ENCODE peak calls at places on chromosomes 6 and 20, in seven cellular contexts. Z is neuronal stem cell; W is effector CD4-positive, alpha-beta T cell; B is SK-N-SH; K is RPMI7951; D is BE2C; C is AG04449. O is an unnamed sample.

GRCh38 chr6:31734703-31735500 is 1.4 kb downstream of the CLIC1 start:
- DNase-seq in C (no peak), D (peak; percentile 38), K (peak; percentile 80), W (peak; percentile 52), Z (peak; percentile 57), B (no peak), O (no peak)

GRCh38 chr6:2857580-2858337 is 16.1 kb upstream of the SERPINB1 start:
- DNase-seq in Z (no peak), C (no peak), W (peak; percentile 66), K (peak; percentile 85), B (peak; percentile 70), D (peak; percentile 39), O (no peak)

GRCh38 chr6:166939276-166939816 is 17.0 kb downstream of the RNASET2 start:
- DNase-seq in W (no peak), B (no peak), C (no peak), K (no peak), Z (no peak), D (no peak), O (no peak)

GRCh38 chr20:57562541-57563465 is 1.9 kb downstream of the PCK1 start:
- DNase-seq in C (no peak), W (no peak), Z (no peak), K (no peak), B (no peak), D (no peak), O (no peak)

GRCh38 chr20:56843817-56844216 is 214.7 kb downstream of the TFAP2C start:
- DNase-seq in C (no peak), W (no peak), B (no peak), K (peak; percentile 62), D (no peak), Z (no peak), O (no peak)

GRCh38 chr20:17108896-17109295 is 117.9 kb upstream of the PCSK2 start:
- DNase-seq in D (no peak), B (no peak), C (no peak), Z (no peak), K (peak; percentile 20), W (no peak), O (no peak)

GRCh38 chr6:10407018-10407673 is 7.7 kb downstream of the TFAP2A start:
- DNase-seq in Z (no peak), W (no peak), C (no peak), B (no peak), D (no peak), K (no peak), O (no peak)

GRCh38 chr20:35312348-35312747 is 20.1 kb upstream of the FAM83C start:
- DNase-seq in C (peak; percentile 87), K (peak; percentile 99), B (no peak), W (no peak), D (no peak), Z (no peak), O (no peak)

GRCh38 chr20:47764154-47764734 is 21.0 kb downstream of the SULF2 start:
- DNase-seq in C (no peak), K (no peak), B (peak; percentile 46), Z (no peak), W (no peak), D (peak; percentile 34), O (no peak)

GRCh38 chr6:13243033-13243432 is 85.3 kb downstream of the TBC1D7 start:
- DNase-seq in C (no peak), W (no peak), Z (no peak), K (no peak), D (no peak), B (no peak), O (no peak)

GRCh38 chr20:40233401-40233800 is 455.6 kb downstream of the MAFB start:
- DNase-seq in Z (no peak), W (no peak), K (peak; percentile 11), B (no peak), C (no peak), D (no peak), O (no peak)

GRCh38 chr6:138371720-138372119 is 6.0 kb upstream of the SMIM28 start:
- DNase-seq in Z (no peak), C (no peak), D (peak; percentile 47), B (no peak), W (no peak), K (peak; percentile 37), O (no peak)

GRCh38 chr6:105646391-105646867 is 243.5 kb upstream of the PREP start:
- DNase-seq in K (peak; percentile 48), B (no peak), C (no peak), D (no peak), Z (no peak), W (peak; percentile 2), O (no peak)

GRCh38 chr20:11496382-11496781 is 421.3 kb upstream of the BTBD3 start:
- DNase-seq in Z (no peak), K (no peak), W (no peak), B (no peak), C (no peak), D (no peak), O (no peak)